ENCODE peak calls at places on chromosomes 13 and 19, in four cellular contexts. H is HEK293T; Q is activated naive CD8-positive, alpha-beta T cell treated with anti-CD3 and anti-CD28 coated beads, Interleukin-2, amount 50 U/mL, for 24 hours; O is Ammon's horn. K is an unnamed sample.

GRCh38 chr19:56085571-56086275 is 35.4 kb downstream of the ZNF787 start:
- DNase-seq in H (no peak), Q (no peak), O (no peak), K (no peak)

GRCh38 chr13:25249001-25249543 is 38.2 kb downstream of the MTMR6 start:
- DNase-seq in H (peak), Q (no peak), O (peak), K (no peak)

GRCh38 chr13:64078025-64078424 is 2662.4 kb upstream of the PCDH20 start:
- DNase-seq in H (no peak), Q (no peak), O (no peak), K (no peak)

GRCh38 chr13:46712524-46712923 is 84.4 kb downstream of the ESD start:
- DNase-seq in H (no peak), Q (no peak), O (no peak), K (no peak)

GRCh38 chr19:29277107-29277506 is 64.2 kb upstream of the UQCRFS1 start:
- DNase-seq in H (no peak), Q (peak), O (no peak), K (no peak)

GRCh38 chr13:33639640-33640080 is 178.3 kb upstream of the RFC3 start:
- DNase-seq in H (no peak), Q (peak), O (no peak), K (no peak)

GRCh38 chr19:932647-933552 is 7.1 kb downstream of the ARID3A start:
- DNase-seq in H (no peak), Q (peak), O (peak), K (peak)

GRCh38 chr19:2573916-2574315 is 98.0 kb downstream of the GADD45B start:
- DNase-seq in H (no peak), Q (no peak), O (no peak), K (no peak)

GRCh38 chr19:16025108-16026101 is 50.9 kb upstream of the TPM4 start:
- DNase-seq in H (peak), Q (no peak), O (no peak), K (peak)

GRCh38 chr13:99150575-99151370 is 49.9 kb upstream of the UBAC2 start:
- DNase-seq in H (no peak), Q (no peak), O (no peak), K (no peak)

GRCh38 chr13:34432234-34432633 is 509.8 kb upstream of the NBEA start:
- DNase-seq in H (no peak), Q (no peak), O (no peak), K (no peak)

GRCh38 chr13:99986751-99987150 is 5.2 kb downstream of the ZIC2 start:
- DNase-seq in H (no peak), Q (no peak), O (peak), K (no peak)

GRCh38 chr13:80341098-80341701 is at the start of gene SPRY2:
- DNase-seq in H (peak), Q (peak), O (peak), K (peak)